ENCODE peak calls at places on chromosomes 16 and 17, in seven cellular contexts. K, S, Q, I, N, P and O are unnamed samples.

GRCh38 chr16:50273888-50274770 is 7.8 kb downstream of the ADCY7 start:
- DNase-seq in S (no peak), N (no peak), P (no peak), Q (no peak), I (no peak), K (no peak), O (peak)

GRCh38 chr17:49815761-49816281 is 27.3 kb downstream of the KAT7 start:
- DNase-seq in S (no peak), K (no peak), P (no peak), Q (no peak), N (no peak), I (no peak), O (no peak)

GRCh38 chr17:58785097-58785496 is 29.4 kb downstream of the PPM1E start:
- DNase-seq in Q (no peak), K (no peak), P (no peak), S (no peak), N (no peak), I (no peak), O (no peak)

GRCh38 chr16:68236804-68237242 is 896 bp upstream of the ESRP2 start:
- DNase-seq in I (no peak), P (no peak), K (no peak), S (no peak), N (no peak), Q (no peak), O (no peak)

GRCh38 chr16:65154321-65154720 is 32.5 kb upstream of the CDH11 start:
- DNase-seq in N (no peak), I (no peak), Q (no peak), P (no peak), S (no peak), K (no peak), O (no peak)

GRCh38 chr17:2649191-2649590 is 55.7 kb downstream of the PAFAH1B1 start:
- DNase-seq in N (no peak), Q (no peak), P (no peak), K (no peak), S (no peak), I (no peak), O (no peak)

GRCh38 chr17:82399030-82399429 is 19.1 kb upstream of the HEXD start:
- DNase-seq in N (peak), Q (no peak), S (no peak), P (no peak), I (peak), K (no peak), O (no peak)

GRCh38 chr16:80610489-80611156 is 69.8 kb downstream of the DYNLRB2 start:
- DNase-seq in N (no peak), Q (no peak), P (no peak), I (no peak), S (no peak), K (no peak), O (no peak)

GRCh38 chr17:12041316-12041715 is 20.6 kb downstream of the MAP2K4 start:
- DNase-seq in Q (no peak), S (no peak), P (no peak), N (no peak), K (peak), I (peak), O (no peak)

GRCh38 chr16:84599528-84600202 is 18.2 kb downstream of the COTL1 start:
- DNase-seq in S (peak), Q (peak), I (no peak), P (no peak), K (no peak), N (peak), O (peak)

GRCh38 chr17:73806768-73807167 is 162.5 kb upstream of the SDK2 start:
- DNase-seq in I (no peak), Q (no peak), K (no peak), S (no peak), P (no peak), N (no peak), O (no peak)

GRCh38 chr17:82153745-82154375 is 55.8 kb upstream of the FASN start:
- DNase-seq in P (no peak), I (peak), S (peak), K (peak), N (peak), Q (peak), O (peak)

GRCh38 chr16:84453061-84453752 is 51.3 kb downstream of the MEAK7 start:
- DNase-seq in S (no peak), I (no peak), K (no peak), P (no peak), N (no peak), Q (no peak), O (peak)

GRCh38 chr17:61000911-61001310 is 323.3 kb downstream of the BCAS3 start:
- DNase-seq in K (peak), I (peak), N (no peak), S (no peak), Q (no peak), P (peak), O (no peak)

GRCh38 chr17:69779378-69780214 is 295.4 kb upstream of the KCNJ16 start:
- DNase-seq in S (no peak), I (no peak), K (peak), N (no peak), P (no peak), Q (no peak), O (no peak)

GRCh38 chr17:76940738-76941350 is 72.6 kb downstream of the MGAT5B start:
- DNase-seq in S (no peak), N (no peak), P (no peak), I (no peak), K (peak), Q (no peak), O (no peak)
- TF ChIP-seq CTCF in S (no peak), N (no peak), P (peak), I (peak), K (peak), Q (no peak), O (no peak)

DNA sequence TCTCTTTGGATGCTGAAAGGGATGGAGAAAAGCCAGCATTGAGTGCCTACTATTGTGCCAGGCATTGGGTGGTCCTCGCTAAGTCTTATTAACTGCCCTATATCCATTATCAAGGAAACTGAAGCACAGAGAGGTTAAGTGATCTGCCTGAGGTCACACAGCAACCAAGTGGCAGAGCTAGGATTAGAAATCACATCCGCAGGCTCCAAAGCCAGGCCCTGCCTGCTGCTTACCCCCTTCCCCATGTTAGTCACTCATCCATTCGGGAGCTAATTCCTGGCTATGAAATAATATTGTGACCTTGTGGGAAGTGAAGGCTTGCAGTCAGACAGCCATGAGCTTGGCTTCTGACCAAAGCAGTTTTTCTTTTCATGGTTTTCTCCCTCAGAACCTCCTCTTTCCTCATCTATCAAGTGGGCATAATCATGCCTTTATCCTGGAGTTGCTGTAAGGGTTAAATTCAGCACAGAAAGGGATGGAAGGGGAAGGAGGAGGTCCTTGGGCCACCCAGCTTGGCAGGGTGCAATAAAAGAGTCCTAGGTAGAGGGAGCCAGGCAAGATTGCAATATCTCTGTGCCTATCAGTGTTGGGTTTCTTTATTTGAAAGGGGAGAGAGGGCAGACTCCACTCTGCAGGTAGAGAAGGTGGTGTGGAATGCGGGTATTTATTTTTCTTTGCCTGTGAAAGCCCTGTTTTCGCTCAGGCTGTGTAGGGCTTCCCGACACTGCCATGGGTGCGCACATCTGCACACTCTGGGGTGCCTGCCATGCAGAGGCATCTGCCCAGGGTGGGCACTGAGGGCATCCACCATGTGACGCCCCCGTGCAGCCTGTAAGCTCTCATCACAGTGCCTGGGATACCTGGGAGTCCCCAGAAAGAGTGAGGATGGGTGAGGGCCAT is 11.3 kb downstream of the RAI1 start:
- DNase-seq in I (no peak), N (no peak), Q (no peak), K (peak), S (peak), P (no peak), O (no peak)
- TF ChIP-seq CTCF in I (no peak), N (no peak), Q (no peak), K (no peak), S (no peak), P (no peak), O (no peak)

GRCh38 chr16:55021595-55022475 is 91.2 kb downstream of the IRX5 start:
- DNase-seq in N (no peak), Q (no peak), P (no peak), S (no peak), I (peak), K (peak), O (no peak)
- TF ChIP-seq CTCF in N (no peak), Q (no peak), P (no peak), S (no peak), I (peak), K (no peak), O (no peak)

GRCh38 chr17:41417576-41418015 is 6.8 kb downstream of the KRT37 start:
- DNase-seq in Q (no peak), N (no peak), I (no peak), P (no peak), S (no peak), K (peak), O (no peak)
- TF ChIP-seq CTCF in Q (no peak), N (no peak), I (peak), P (peak), S (no peak), K (peak), O (peak)

GRCh38 chr17:66304304-66305174 is 2.1 kb downstream of the PRKCA start:
- DNase-seq in S (no peak), K (peak), I (no peak), P (no peak), Q (no peak), N (no peak), O (no peak)
- TF ChIP-seq CTCF in S (no peak), K (peak), I (no peak), P (peak), Q (no peak), N (no peak), O (no peak)

DNA sequence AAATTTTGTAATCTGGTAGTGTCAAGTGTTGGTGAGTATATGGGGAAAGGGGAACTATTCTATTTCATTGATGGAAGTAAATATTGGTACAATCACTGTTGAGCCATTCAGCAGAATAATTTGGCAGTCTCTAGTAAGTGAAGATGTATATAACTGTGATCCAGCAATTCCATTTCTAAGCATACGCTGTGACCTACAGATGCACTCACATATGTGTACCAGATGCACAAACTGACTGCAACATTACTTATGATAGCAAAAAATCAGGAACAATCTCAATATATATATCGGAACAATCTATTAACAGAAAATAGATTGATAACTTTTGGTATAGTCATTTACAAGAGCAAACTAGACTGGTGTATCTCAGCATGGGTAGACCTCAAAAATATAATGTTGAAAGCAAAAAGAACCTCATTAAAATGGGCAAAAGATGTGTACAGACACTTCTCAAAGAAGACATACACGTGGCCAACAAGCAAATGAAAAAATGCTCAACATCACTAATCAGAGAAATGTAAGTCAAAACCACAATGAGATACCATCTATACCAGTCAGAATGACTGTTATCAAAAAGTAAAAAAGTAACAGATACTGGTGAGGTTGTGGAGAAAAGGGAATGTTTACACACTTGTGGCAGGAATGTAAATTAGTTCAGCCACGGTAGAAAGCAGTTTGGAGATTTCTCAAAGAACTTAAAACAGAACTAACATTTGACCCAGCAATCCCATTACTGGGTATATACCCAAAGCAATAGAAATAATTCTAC is 20.8 kb downstream of the ADAP2 start:
- DNase-seq in Q (no peak), P (no peak), K (no peak), S (no peak), N (no peak), I (peak), O (no peak)
- TF ChIP-seq CTCF in Q (no peak), P (no peak), K (no peak), S (no peak), N (no peak), I (no peak), O (no peak)

GRCh38 chr16:88893127-88893968 is 26.9 kb upstream of the PABPN1L start:
- DNase-seq in N (no peak), I (no peak), Q (no peak), S (no peak), K (no peak), P (no peak), O (no peak)

GRCh38 chr16:88894681-88895300 is 28.3 kb upstream of the PABPN1L start:
- DNase-seq in K (no peak), Q (no peak), I (no peak), S (no peak), N (no peak), P (no peak), O (no peak)

GRCh38 chr16:88897696-88898425 is 31.4 kb upstream of the PABPN1L start:
- DNase-seq in S (no peak), K (no peak), P (no peak), I (no peak), N (no peak), Q (no peak), O (no peak)

GRCh38 chr16:88895335-88895734 is 28.9 kb upstream of the PABPN1L start:
- DNase-seq in P (no peak), I (no peak), S (no peak), K (no peak), Q (no peak), N (no peak), O (no peak)

DNA sequence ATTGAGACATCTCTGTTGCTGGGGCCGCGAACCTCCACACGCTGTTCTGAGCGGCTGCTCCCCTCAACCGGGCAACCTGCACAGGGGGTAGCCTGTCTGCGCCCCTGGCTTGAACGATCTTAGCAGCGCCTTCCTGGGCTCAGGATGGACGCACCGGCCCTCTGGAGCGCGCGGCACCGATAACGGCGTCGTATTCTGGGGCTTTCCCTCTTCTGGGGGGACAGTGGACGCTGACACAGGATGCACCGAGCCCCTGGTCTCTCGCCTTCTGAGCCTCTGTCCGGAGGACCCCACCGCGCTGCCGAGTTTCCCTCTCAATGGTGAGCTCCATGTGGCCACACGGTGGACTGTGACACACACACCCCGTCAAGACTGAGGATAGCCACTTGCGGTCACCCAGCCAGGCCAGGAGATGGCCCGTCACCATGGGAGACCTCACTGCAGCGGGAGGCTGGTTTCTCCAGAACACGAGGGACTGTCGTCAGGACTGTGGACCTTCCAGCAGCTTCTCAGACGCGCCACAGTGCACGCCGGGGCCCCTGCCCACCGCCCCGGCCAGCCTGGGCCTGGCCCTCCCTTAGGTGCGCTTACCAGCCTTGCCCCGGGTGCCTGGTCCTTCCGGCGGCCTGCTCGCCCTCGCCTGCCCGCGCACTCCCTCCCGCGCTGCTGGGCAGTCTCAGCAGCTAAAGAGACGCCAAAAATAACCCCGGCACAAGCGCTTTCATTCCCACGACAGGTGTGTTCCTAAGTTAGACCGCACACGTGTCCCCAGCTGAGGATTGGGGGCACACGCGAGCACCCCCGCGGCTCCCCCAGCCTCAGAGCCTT is 30.0 kb upstream of the PABPN1L start:
- DNase-seq in P (no peak), I (no peak), S (no peak), N (no peak), K (no peak), Q (no peak), O (no peak)
- TF ChIP-seq CTCF in P (no peak), I (no peak), S (no peak), N (no peak), K (no peak), Q (no peak), O (no peak)

GRCh38 chr16:1336619-1337018 is 3.2 kb downstream of the BAIAP3 start:
- DNase-seq in P (no peak), Q (no peak), I (no peak), K (no peak), S (no peak), N (no peak), O (no peak)

GRCh38 chr16:1337486-1337885 is 4.0 kb downstream of the BAIAP3 start:
- DNase-seq in P (no peak), Q (no peak), N (no peak), K (no peak), S (no peak), I (no peak), O (no peak)

GRCh38 chr16:1335996-1336395 is 2.6 kb downstream of the BAIAP3 start:
- DNase-seq in K (no peak), Q (no peak), P (no peak), I (no peak), N (no peak), S (no peak), O (no peak)

GRCh38 chr16:1338855-1339675 is 5.6 kb downstream of the BAIAP3 start:
- DNase-seq in P (no peak), S (no peak), I (no peak), Q (no peak), K (no peak), N (no peak), O (no peak)

GRCh38 chr16:1338119-1338730 is 4.8 kb downstream of the BAIAP3 start:
- DNase-seq in K (peak), N (no peak), I (no peak), Q (no peak), P (no peak), S (no peak), O (no peak)
- TF ChIP-seq CTCF in K (peak), N (peak), I (peak), Q (no peak), P (peak), S (no peak), O (no peak)

GRCh38 chr16:73768786-73769203 is 527.8 kb upstream of the PSMD7 start:
- DNase-seq in S (peak), Q (no peak), I (no peak), P (no peak), N (no peak), K (peak), O (no peak)
- TF ChIP-seq CTCF in S (no peak), Q (no peak), I (no peak), P (no peak), N (no peak), K (no peak), O (no peak)